ENCODE peak calls at places on chromosome 6, in six cellular contexts. One of them, this sample, is unnamed.

GRCh38 chr6:13725570-13725969 is 13.9 kb upstream of the RANBP9 start:
- DNase-seq in naive thymus-derived CD4-positive, alpha-beta T cell: peak
- DNase-seq in LoVo: peak
- DNase-seq in pons: no peak
- DNase-seq in kidney glomerular epithelial cell: peak
- DNase-seq in GM12865: no peak
- DNase-seq in this sample: peak

GRCh38 chr6:315921-316752 is 23.9 kb downstream of the DUSP22 start:
- DNase-seq in pons: no peak
- DNase-seq in kidney glomerular epithelial cell: no peak
- DNase-seq in GM12865: peak
- DNase-seq in naive thymus-derived CD4-positive, alpha-beta T cell: no peak
- DNase-seq in LoVo: no peak
- DNase-seq in this sample: no peak

GRCh38 chr6:34696189-34696738 is 303 bp downstream of the ILRUN start:
- DNase-seq in LoVo: no peak
- DNase-seq in GM12865: no peak
- DNase-seq in kidney glomerular epithelial cell: no peak
- DNase-seq in naive thymus-derived CD4-positive, alpha-beta T cell: no peak
- DNase-seq in pons: peak
- DNase-seq in this sample: no peak

GRCh38 chr6:36559394-36559793 is 12.1 kb upstream of the STK38 start:
- DNase-seq in naive thymus-derived CD4-positive, alpha-beta T cell: no peak
- DNase-seq in pons: no peak
- DNase-seq in LoVo: no peak
- DNase-seq in GM12865: no peak
- DNase-seq in kidney glomerular epithelial cell: no peak
- DNase-seq in this sample: no peak

GRCh38 chr6:123117145-123117908 is 121.3 kb downstream of the CLVS2 start:
- DNase-seq in naive thymus-derived CD4-positive, alpha-beta T cell: no peak
- DNase-seq in GM12865: no peak
- DNase-seq in kidney glomerular epithelial cell: no peak
- DNase-seq in pons: no peak
- DNase-seq in LoVo: no peak
- DNase-seq in this sample: no peak

GRCh38 chr6:162371133-162371532 is 356.4 kb downstream of the PRKN start:
- DNase-seq in kidney glomerular epithelial cell: no peak
- DNase-seq in pons: peak
- DNase-seq in GM12865: no peak
- DNase-seq in naive thymus-derived CD4-positive, alpha-beta T cell: no peak
- DNase-seq in LoVo: no peak
- DNase-seq in this sample: no peak

GRCh38 chr6:21448485-21449109 is 145.0 kb upstream of the SOX4 start:
- DNase-seq in kidney glomerular epithelial cell: no peak
- DNase-seq in GM12865: no peak
- DNase-seq in naive thymus-derived CD4-positive, alpha-beta T cell: no peak
- DNase-seq in pons: no peak
- DNase-seq in LoVo: no peak
- DNase-seq in this sample: no peak

GRCh38 chr6:108768792-108769524 is 79.3 kb upstream of the ARMC2 start:
- DNase-seq in GM12865: no peak
- DNase-seq in naive thymus-derived CD4-positive, alpha-beta T cell: no peak
- DNase-seq in LoVo: no peak
- DNase-seq in kidney glomerular epithelial cell: no peak
- DNase-seq in pons: no peak
- DNase-seq in this sample: no peak

GRCh38 chr6:40892223-40892622 is 146.8 kb downstream of the UNC5CL start:
- DNase-seq in naive thymus-derived CD4-positive, alpha-beta T cell: no peak
- DNase-seq in pons: no peak
- DNase-seq in kidney glomerular epithelial cell: no peak
- DNase-seq in LoVo: no peak
- DNase-seq in GM12865: no peak
- DNase-seq in this sample: no peak

GRCh38 chr6:35977308-35977707 is 47.1 kb downstream of the SLC26A8 start:
- DNase-seq in pons: no peak
- DNase-seq in naive thymus-derived CD4-positive, alpha-beta T cell: no peak
- DNase-seq in kidney glomerular epithelial cell: no peak
- DNase-seq in LoVo: no peak
- DNase-seq in GM12865: no peak
- DNase-seq in this sample: no peak

GRCh38 chr6:28462401-28462800 is 19.1 kb upstream of the ZSCAN23 start:
- DNase-seq in pons: no peak
- DNase-seq in LoVo: no peak
- DNase-seq in naive thymus-derived CD4-positive, alpha-beta T cell: peak
- DNase-seq in kidney glomerular epithelial cell: no peak
- DNase-seq in GM12865: no peak
- DNase-seq in this sample: no peak

GRCh38 chr6:46190889-46191288 is 20.1 kb upstream of the ENPP5 start:
- DNase-seq in kidney glomerular epithelial cell: no peak
- DNase-seq in pons: no peak
- DNase-seq in naive thymus-derived CD4-positive, alpha-beta T cell: no peak
- DNase-seq in GM12865: no peak
- DNase-seq in LoVo: no peak
- DNase-seq in this sample: no peak

GRCh38 chr6:155090166-155090565 is 95.1 kb downstream of the TIAM2 start:
- DNase-seq in naive thymus-derived CD4-positive, alpha-beta T cell: no peak
- DNase-seq in LoVo: no peak
- DNase-seq in kidney glomerular epithelial cell: peak
- DNase-seq in GM12865: no peak
- DNase-seq in pons: no peak
- DNase-seq in this sample: no peak

GRCh38 chr6:139376604-139377218 is 2.3 kb upstream of the CITED2 start:
- DNase-seq in LoVo: peak
- DNase-seq in kidney glomerular epithelial cell: peak
- DNase-seq in naive thymus-derived CD4-positive, alpha-beta T cell: no peak
- DNase-seq in GM12865: no peak
- DNase-seq in pons: no peak
- DNase-seq in this sample: peak

GRCh38 chr6:10800810-10801209 is 37.5 kb downstream of the MAK start:
- DNase-seq in LoVo: peak
- DNase-seq in pons: no peak
- DNase-seq in naive thymus-derived CD4-positive, alpha-beta T cell: no peak
- DNase-seq in kidney glomerular epithelial cell: no peak
- DNase-seq in GM12865: no peak
- DNase-seq in this sample: peak